ENCODE peak calls at places on chromosome 12, in nine cellular contexts. M is stomach, W is GM12878, J is K562, P is HepG2, G is H1, B is transverse colon, K is sigmoid colon, C is suprapubic skin. V is an unnamed sample.

GRCh38 chr12:19130224-19131019 is 889 bp downstream of the PLEKHA5 start:
- DNase-seq in M (peak; percentile 34), W (no peak), J (peak; percentile 43), P (no peak), G (no peak), B (peak; percentile 37), K (peak; percentile 70), C (peak; percentile 64), V (peak; percentile 35)

GRCh38 chr12:108498136-108498535 is 16.9 kb upstream of the FICD start:
- DNase-seq in M (no peak), W (no peak), J (no peak), P (no peak), G (no peak), B (no peak), K (no peak), C (no peak), V (no peak)

GRCh38 chr12:38823743-38824142 is 81.6 kb downstream of the CPNE8 start:
- DNase-seq in M (no peak), W (no peak), J (no peak), P (no peak), G (no peak), B (no peak), K (no peak), C (no peak), V (no peak)

GRCh38 chr12:5305425-5305824 is 126.5 kb upstream of the NTF3 start:
- DNase-seq in M (no peak), W (no peak), J (no peak), P (no peak), G (no peak), B (no peak), K (no peak), C (no peak), V (peak; percentile 36)

GRCh38 chr12:89245090-89245489 is 107.2 kb downstream of the DUSP6 start:
- DNase-seq in M (no peak), W (no peak), J (no peak), P (no peak), G (no peak), B (no peak), K (no peak), C (no peak), V (no peak)

GRCh38 chr12:1747609-1748008 is 56.7 kb downstream of the ADIPOR2 start:
- DNase-seq in M (no peak), W (no peak), J (no peak), P (no peak), G (no peak), B (no peak), K (no peak), C (no peak), V (no peak)

GRCh38 chr12:11730299-11731041 is 81.0 kb downstream of the ETV6 start:
- DNase-seq in M (peak; percentile 84), W (peak; percentile 85), J (no peak), P (no peak), G (no peak), B (peak; percentile 75), K (no peak), C (no peak), V (no peak)

GRCh38 chr12:643478-644292 is 19.6 kb downstream of the NINJ2 start:
- DNase-seq in M (peak; percentile 32), W (no peak), J (peak; percentile 24), P (no peak), G (no peak), B (peak; percentile 42), K (peak; percentile 68), C (peak; percentile 61), V (peak; percentile 40)

GRCh38 chr12:19183121-19183838 is 53.7 kb downstream of the PLEKHA5 start:
- DNase-seq in M (no peak), W (no peak), J (no peak), P (no peak), G (no peak), B (no peak), K (no peak), C (no peak), V (no peak)

GRCh38 chr12:78871566-78871965 is 7.0 kb downstream of the SYT1 start:
- DNase-seq in M (no peak), W (no peak), J (no peak), P (no peak), G (no peak), B (no peak), K (no peak), C (no peak), V (no peak)

GRCh38 chr12:13211191-13211858 is 14.8 kb downstream of the EMP1 start:
- DNase-seq in M (no peak), W (no peak), J (no peak), P (no peak), G (no peak), B (no peak), K (no peak), C (no peak), V (no peak)

GRCh38 chr12:54273981-54274380 is 5.9 kb downstream of the CBX5 start:
- DNase-seq in M (no peak), W (no peak), J (no peak), P (no peak), G (no peak), B (no peak), K (no peak), C (no peak), V (no peak)

GRCh38 chr12:77577756-77578155 is 252.9 kb upstream of the NAV3 start:
- DNase-seq in M (no peak), W (no peak), J (no peak), P (no peak), G (no peak), B (no peak), K (no peak), C (no peak), V (no peak)

GRCh38 chr12:10189653-10190052 is 10.8 kb downstream of the TMEM52B start:
- DNase-seq in M (no peak), W (no peak), J (no peak), P (no peak), G (no peak), B (no peak), K (peak; percentile 76), C (no peak), V (no peak)

GRCh38 chr12:46071769-46072624 is 81.6 kb upstream of the SCAF11 start:
- DNase-seq in M (peak; percentile 74), W (peak; percentile 57), J (peak; percentile 52), P (peak; percentile 46), G (peak; percentile 46), B (peak; percentile 83), K (peak; percentile 82), C (peak; percentile 69), V (peak; percentile 73)
- TF ChIP-seq POLR2AphosphoS5 in M (no peak), W (no peak), J (no peak), P (no peak), G (no peak), B (no peak), K (no peak), C (no peak), V (no peak)

GRCh38 chr12:110367209-110367864 is 36.2 kb downstream of the ANAPC7 start:
- DNase-seq in M (no peak), W (no peak), J (no peak), P (no peak), G (no peak), B (peak; percentile 23), K (peak; percentile 85), C (no peak), V (no peak)
- TF ChIP-seq EP300 in M (no peak), W (no peak), J (no peak), P (no peak), G (no peak), B (no peak), K (no peak), C (no peak), V (no peak)

DNA sequence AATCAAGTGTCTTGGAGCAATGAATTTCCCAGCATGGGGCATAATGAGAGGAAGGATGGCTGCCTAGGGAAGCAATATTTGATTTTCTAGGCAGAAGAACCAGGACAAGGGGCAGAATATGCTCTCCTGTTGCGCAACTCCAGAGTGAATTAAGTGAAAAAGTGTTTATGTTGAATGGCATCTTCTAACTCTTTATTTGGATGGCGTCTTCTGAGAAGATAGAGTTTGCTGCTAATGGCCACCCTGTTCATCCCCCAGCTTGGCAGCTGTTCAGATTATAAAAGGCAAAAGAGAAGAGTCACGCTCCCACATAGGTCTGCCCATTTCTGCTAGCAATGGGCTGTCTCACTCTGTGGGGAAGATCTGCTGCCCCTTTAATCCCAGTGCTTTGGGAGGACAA is 1278.1 kb downstream of the AACS start:
- DNase-seq in M (no peak), W (no peak), J (no peak), P (no peak), G (no peak), B (no peak), K (no peak), C (no peak), V (no peak)
- H3K4me3 ChIP-seq in M (no peak overlapping the region), W (no peak overlapping the region), J (no peak overlapping the region), P (no peak overlapping the region), G (no peak overlapping the region), B (no peak overlapping the region), K (no peak overlapping the region), C (no peak overlapping the region), V (no peak overlapping the region)

GRCh38 chr12:62618319-62618718 is 151.7 kb downstream of the MON2 start:
- DNase-seq in M (no peak), W (no peak), J (no peak), P (no peak), G (no peak), B (no peak), K (no peak), C (no peak), V (no peak)
- TF ChIP-seq POLR2AphosphoS5 in M (no peak), W (no peak), J (no peak), P (no peak), G (no peak), B (no peak), K (no peak), C (no peak), V (no peak)

GRCh38 chr12:105382771-105383632 is 52.5 kb downstream of the C12orf75 start:
- DNase-seq in M (no peak), W (peak; percentile 17), J (peak; percentile 62), P (peak; percentile 55), G (no peak), B (no peak), K (no peak), C (no peak), V (no peak)

GRCh38 chr12:105386431-105386830 is 55.9 kb downstream of the C12orf75 start:
- DNase-seq in M (no peak), W (no peak), J (no peak), P (no peak), G (no peak), B (no peak), K (no peak), C (no peak), V (no peak)

GRCh38 chr12:105384220-105384619 is 53.7 kb downstream of the C12orf75 start:
- DNase-seq in M (no peak), W (no peak), J (no peak), P (no peak), G (no peak), B (no peak), K (no peak), C (no peak), V (no peak)

DNA sequence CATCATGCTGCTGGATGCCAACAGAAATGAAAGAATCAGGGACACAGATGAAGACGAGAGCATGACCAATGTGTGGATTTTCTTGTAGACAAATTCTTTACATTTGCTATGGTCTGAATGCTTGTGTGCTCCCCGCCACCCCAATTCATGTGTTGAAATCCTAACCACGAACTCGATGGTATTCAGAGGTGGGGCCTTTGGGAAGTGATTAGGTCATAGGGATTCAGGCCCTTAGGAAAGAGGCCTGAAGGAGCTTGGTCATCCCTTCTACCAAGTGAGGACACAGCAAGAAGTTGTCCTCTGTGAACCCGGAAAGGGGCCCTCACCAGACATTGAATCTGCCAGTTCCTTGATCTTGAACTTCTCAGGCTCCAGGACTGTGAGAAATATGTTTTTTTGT is 54.6 kb downstream of the C12orf75 start:
- DNase-seq in M (no peak), W (no peak), J (no peak), P (no peak), G (no peak), B (no peak), K (no peak), C (no peak), V (no peak)
- TF ChIP-seq EP300 in M (no peak), W (no peak), J (no peak), P (no peak), G (no peak), B (no peak), K (no peak), C (no peak), V (no peak)